ENCODE peak calls at places on chromosomes 13 and 19, in four cellular contexts. V, F, A and P are unnamed samples.

GRCh38 chr19:19064811-19065745 is 1.3 kb downstream of the SLC25A42 start:
- DNase-seq in V (no peak), F (peak; percentile 28), A (peak; percentile 8), P (no peak)

GRCh38 chr19:35332817-35333216 is 3.8 kb downstream of the CD22 start:
- DNase-seq in V (no peak), F (no peak), A (no peak), P (no peak)

GRCh38 chr19:14058182-14059092 is 3.4 kb downstream of the PALM3 start:
- DNase-seq in V (no peak), F (no peak), A (no peak), P (no peak)

GRCh38 chr13:44371421-44371820 is 2.2 kb upstream of the SERP2 start:
- DNase-seq in V (no peak), F (no peak), A (no peak), P (no peak)

GRCh38 chr13:23991119-23991518 is 93.8 kb upstream of the C1QTNF9B start:
- DNase-seq in V (no peak), F (no peak), A (no peak), P (no peak)

GRCh38 chr19:9877775-9878510 is 42.8 kb downstream of the PIN1 start:
- DNase-seq in V (no peak), F (no peak), A (no peak), P (no peak)

GRCh38 chr13:112905990-112906641 is 62.9 kb upstream of the MCF2L start:
- DNase-seq in V (no peak), F (no peak), A (no peak), P (peak; percentile 86)

GRCh38 chr13:30477346-30478235 is 11.9 kb upstream of the HMGB1 start:
- DNase-seq in V (no peak), F (no peak), A (no peak), P (no peak)